ENCODE peak calls at places on chromosome 1, in five cellular contexts. G is mammary epithelial cell, H is SK-N-SH, S is astrocyte of the cerebellum, A is Peyer's patch. V is an unnamed sample.

GRCh38 chr1:54973205-54973921 is 7.1 kb upstream of the TMEM61 start:
- DNase-seq in H (peak; percentile 65), G (no peak), A (peak; percentile 51), S (no peak), V (no peak)

GRCh38 chr1:209341689-209342420 is 241.7 kb upstream of the CAMK1G start:
- DNase-seq in S (no peak), A (no peak), G (no peak), H (no peak), V (no peak)

GRCh38 chr1:174244017-174244416 is 84.7 kb downstream of the RABGAP1L start:
- DNase-seq in H (no peak), A (no peak), G (no peak), S (no peak), V (no peak)

GRCh38 chr1:34549199-34549598 is 205.6 kb upstream of the GJB5 start:
- DNase-seq in H (no peak), A (peak; percentile 47), G (peak; percentile 18), S (no peak), V (no peak)

GRCh38 chr1:93591833-93592635 is 89.6 kb downstream of the BCAR3 start:
- DNase-seq in H (peak; percentile 85), G (no peak), A (peak; percentile 94), S (no peak), V (peak; percentile 75)

GRCh38 chr1:52928083-52928404 is 968 bp downstream of the SCP2 start:
- DNase-seq in G (no peak), H (no peak), A (no peak), S (no peak), V (no peak)

GRCh38 chr1:241834733-241835377 is 13.1 kb upstream of the EXO1 start:
- DNase-seq in S (peak; percentile 51), H (peak; percentile 26), G (no peak), A (no peak), V (no peak)

GRCh38 chr1:71494163-71494562 is 413.3 kb upstream of the ZRANB2 start:
- DNase-seq in S (no peak), H (no peak), A (no peak), G (peak; percentile 18), V (no peak)

GRCh38 chr1:241591317-241591716 is 48.9 kb downstream of the CHML start:
- DNase-seq in A (no peak), H (no peak), S (no peak), G (peak; percentile 92), V (no peak)

GRCh38 chr1:102336602-102337001 is 339.9 kb upstream of the OLFM3 start:
- DNase-seq in S (no peak), H (no peak), G (no peak), A (no peak), V (no peak)

GRCh38 chr1:203444077-203444683 is 31.4 kb upstream of the PRELP start:
- DNase-seq in S (no peak), A (peak; percentile 61), H (no peak), G (no peak), V (no peak)

GRCh38 chr1:211750599-211750998 is 75.2 kb upstream of the NEK2 start:
- DNase-seq in S (no peak), G (no peak), H (no peak), A (no peak), V (no peak)

GRCh38 chr1:99646885-99647284 is 972 bp downstream of the PALMD start:
- DNase-seq in S (no peak), G (no peak), H (no peak), A (no peak), V (no peak)

GRCh38 chr1:86515597-86515996 is 31.3 kb upstream of the CLCA4 start:
- DNase-seq in H (peak; percentile 21), G (peak; percentile 46), A (peak; percentile 64), S (no peak), V (no peak)

GRCh38 chr1:209755926-209756607 is at the start of gene TRAF3IP3:
- DNase-seq in H (no peak), G (peak; percentile 8), A (peak; percentile 92), S (no peak), V (peak; percentile 69)

GRCh38 chr1:221310180-221310579 is 430.9 kb downstream of the HLX start:
- DNase-seq in H (no peak), G (no peak), A (no peak), S (no peak), V (no peak)

GRCh38 chr1:222784371-222784770 is 30.5 kb upstream of the DISP1 start:
- DNase-seq in H (no peak), A (no peak), S (no peak), G (no peak), V (no peak)

GRCh38 chr1:1291023-1291528 is 10.8 kb downstream of the SCNN1D start:
- DNase-seq in H (no peak), S (no peak), A (no peak), G (no peak), V (no peak)

GRCh38 chr1:25523512-25523911 is 19.9 kb upstream of the LDLRAP1 start:
- DNase-seq in H (peak; percentile 65), A (no peak), S (no peak), G (no peak), V (no peak)

GRCh38 chr1:109149874-109150601 is 36.1 kb downstream of the ELAPOR1 start:
- DNase-seq in S (no peak), A (no peak), H (no peak), G (no peak), V (no peak)

GRCh38 chr1:166089804-166090203 is 77.0 kb downstream of the FAM78B start:
- DNase-seq in S (no peak), H (peak; percentile 13), G (no peak), A (no peak), V (no peak)

GRCh38 chr1:220926146-220926545 is 46.9 kb downstream of the HLX start:
- DNase-seq in S (no peak), G (no peak), A (no peak), H (no peak), V (no peak)

GRCh38 chr1:244353572-244354091 is 98.1 kb downstream of the ADSS2 start:
- DNase-seq in S (peak; percentile 38), A (peak; percentile 81), G (peak; percentile 92), H (no peak), V (no peak)

GRCh38 chr1:206963740-206964139 is 6.5 kb downstream of the FCAMR start:
- DNase-seq in G (no peak), A (peak; percentile 65), H (no peak), S (no peak), V (no peak)

GRCh38 chr1:231776006-231776707 is 149.6 kb downstream of the DISC1 start:
- DNase-seq in H (no peak), G (no peak), A (no peak), S (peak; percentile 91), V (no peak)

GRCh38 chr1:4655674-4656532 is 1.5 kb downstream of the AJAP1 start:
- DNase-seq in G (peak; percentile 50), H (peak; percentile 87), S (no peak), A (no peak), V (no peak)

GRCh38 chr1:41474490-41475271 is 9.8 kb downstream of the EDN2 start:
- DNase-seq in A (no peak), H (peak; percentile 71), G (no peak), S (no peak), V (no peak)

GRCh38 chr1:118158918-118159317 is 26.1 kb downstream of the SPAG17 start:
- DNase-seq in G (peak; percentile 57), A (no peak), H (no peak), S (peak; percentile 81), V (no peak)

GRCh38 chr1:240280560-240281322 is 189.1 kb downstream of the FMN2 start:
- DNase-seq in S (no peak), G (no peak), A (no peak), H (no peak), V (no peak)

GRCh38 chr1:6059866-6060265 is 14.2 kb downstream of the KCNAB2 start:
- DNase-seq in A (no peak), S (no peak), H (no peak), G (peak; percentile 30), V (no peak)

GRCh38 chr1:158916085-158916484 is 15.3 kb upstream of the PYHIN1 start:
- DNase-seq in G (peak; percentile 75), H (no peak), A (no peak), S (no peak), V (no peak)

DNA sequence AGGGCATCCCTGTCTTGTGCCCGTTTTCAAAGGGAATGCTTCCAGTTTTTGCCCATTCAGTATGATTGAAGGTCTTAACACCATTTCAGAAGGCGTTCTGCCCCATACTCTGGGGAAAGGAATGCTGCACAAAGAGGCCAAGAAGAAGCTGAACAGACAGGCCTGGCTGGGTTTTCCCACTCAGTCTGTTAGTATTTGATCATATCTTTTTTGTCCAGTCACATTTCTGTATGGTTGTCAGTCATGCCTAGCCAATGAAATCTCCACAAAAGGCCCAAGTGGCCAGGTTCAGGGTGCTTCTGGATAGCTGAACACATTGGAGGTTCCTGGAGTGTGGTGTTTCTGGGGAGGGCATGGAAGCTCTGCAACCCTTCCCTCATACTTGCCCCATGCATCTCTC is 72.1 kb downstream of the NEK7 start:
- DNase-seq in S (no peak), A (no peak), G (no peak), H (no peak), V (no peak)
- H3K4me3 ChIP-seq in S (no peak overlapping the region), A (no peak overlapping the region), G (no peak overlapping the region), H (no peak overlapping the region), V (no peak overlapping the region)

GRCh38 chr1:168452329-168452728 is 91.5 kb downstream of the XCL2 start:
- DNase-seq in H (no peak), G (no peak), A (no peak), S (no peak), V (no peak)
- TF ChIP-seq CTCF in H (peak; percentile 34), G (peak; percentile 34), A (no peak), S (peak; percentile 6), V (peak; percentile 43)

GRCh38 chr1:32186077-32186476 is 6.6 kb downstream of the TXLNA start:
- DNase-seq in S (no peak), H (no peak), A (no peak), G (no peak), V (no peak)
- H3K4me3 ChIP-seq in S (no peak overlapping the region), H (no peak overlapping the region), A (no peak overlapping the region), G (no peak overlapping the region), V (no peak overlapping the region)

GRCh38 chr1:200590001-200590400 is 30.6 kb downstream of the KIF14 start:
- DNase-seq in A (no peak), S (no peak), G (no peak), H (no peak), V (no peak)
- TF ChIP-seq CTCF in A (no peak), S (no peak), G (no peak), H (no peak), V (no peak)

DNA sequence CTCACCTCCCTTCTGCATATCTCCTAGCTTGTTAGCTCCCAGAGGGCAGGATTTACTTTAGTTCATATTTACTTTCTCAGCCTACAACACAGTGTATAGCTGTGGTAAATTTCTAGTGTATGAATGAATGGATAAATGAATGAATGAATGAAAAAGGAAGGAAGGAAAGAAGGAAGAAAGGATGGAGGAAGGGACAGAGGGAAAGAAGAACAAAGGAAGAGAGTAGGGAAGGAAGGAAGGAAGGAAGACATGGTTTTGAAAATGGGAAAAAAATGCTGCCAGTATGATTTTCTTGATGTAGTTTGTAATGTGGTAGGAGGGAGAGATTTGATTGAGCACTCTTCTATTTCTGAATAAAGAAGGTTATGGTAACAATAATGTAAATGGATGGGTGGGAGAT is 47.0 kb downstream of the LAMC2 start:
- DNase-seq in A (no peak), H (no peak), S (no peak), G (no peak), V (no peak)
- H3K4me3 ChIP-seq in A (no peak overlapping the region), H (no peak overlapping the region), S (no peak overlapping the region), G (no peak overlapping the region), V (no peak overlapping the region)